ENCODE peak calls at places on chromosomes 3 and 15, in ten cellular contexts. One of them, this sample, is unnamed.

GRCh38 chr3:29649815-29650547 is 369.1 kb downstream of the RBMS3 start:
- DNase-seq in upper lobe of right lung: no peak
- DNase-seq in brain microvascular endothelial cell: peak; percentile 75
- DNase-seq in NCI-H1092 treated with DMSO at 0.1 percent for 48 hours: no peak
- DNase-seq in KBM-7: no peak
- DNase-seq in activated CD8-positive, alpha-beta memory T cell treated with anti-CD3 and anti-CD28 coated beads for 48 hours: no peak
- DNase-seq in NCI-H774: no peak
- DNase-seq in left cardiac atrium: peak; percentile 45
- DNase-seq in fibroblast of villous mesenchyme: peak; percentile 55
- DNase-seq in nucleus accumbens: no peak
- DNase-seq in this sample: no peak

GRCh38 chr15:59300618-59301139 is 72.0 kb downstream of the MYO1E start:
- DNase-seq in activated CD8-positive, alpha-beta memory T cell treated with anti-CD3 and anti-CD28 coated beads for 48 hours: no peak
- DNase-seq in upper lobe of right lung: no peak
- DNase-seq in left cardiac atrium: peak; percentile 56
- DNase-seq in KBM-7: no peak
- DNase-seq in nucleus accumbens: no peak
- DNase-seq in NCI-H1092 treated with DMSO at 0.1 percent for 48 hours: no peak
- DNase-seq in fibroblast of villous mesenchyme: no peak
- DNase-seq in NCI-H774: no peak
- DNase-seq in brain microvascular endothelial cell: no peak
- DNase-seq in this sample: peak; percentile 48

GRCh38 chr15:86139828-86140227 is 60.2 kb downstream of the AGBL1 start:
- DNase-seq in fibroblast of villous mesenchyme: no peak
- DNase-seq in KBM-7: peak; percentile 25
- DNase-seq in nucleus accumbens: no peak
- DNase-seq in left cardiac atrium: no peak
- DNase-seq in NCI-H1092 treated with DMSO at 0.1 percent for 48 hours: no peak
- DNase-seq in upper lobe of right lung: no peak
- DNase-seq in brain microvascular endothelial cell: no peak
- DNase-seq in NCI-H774: no peak
- DNase-seq in activated CD8-positive, alpha-beta memory T cell treated with anti-CD3 and anti-CD28 coated beads for 48 hours: peak; percentile 2
- DNase-seq in this sample: no peak

GRCh38 chr3:134231131-134231530 is 19.5 kb downstream of the RYK start:
- DNase-seq in brain microvascular endothelial cell: no peak
- DNase-seq in nucleus accumbens: no peak
- DNase-seq in KBM-7: no peak
- DNase-seq in activated CD8-positive, alpha-beta memory T cell treated with anti-CD3 and anti-CD28 coated beads for 48 hours: no peak
- DNase-seq in NCI-H774: no peak
- DNase-seq in upper lobe of right lung: no peak
- DNase-seq in NCI-H1092 treated with DMSO at 0.1 percent for 48 hours: no peak
- DNase-seq in fibroblast of villous mesenchyme: peak; percentile 78
- DNase-seq in left cardiac atrium: no peak
- DNase-seq in this sample: no peak

GRCh38 chr3:123809597-123809996 is 74.5 kb downstream of the MYLK start:
- DNase-seq in KBM-7: no peak
- DNase-seq in nucleus accumbens: no peak
- DNase-seq in NCI-H1092 treated with DMSO at 0.1 percent for 48 hours: no peak
- DNase-seq in left cardiac atrium: no peak
- DNase-seq in activated CD8-positive, alpha-beta memory T cell treated with anti-CD3 and anti-CD28 coated beads for 48 hours: no peak
- DNase-seq in fibroblast of villous mesenchyme: no peak
- DNase-seq in NCI-H774: no peak
- DNase-seq in brain microvascular endothelial cell: peak; percentile 69
- DNase-seq in upper lobe of right lung: no peak
- DNase-seq in this sample: no peak

GRCh38 chr3:43503067-43503728 is 118.6 kb downstream of the ANO10 start:
- DNase-seq in left cardiac atrium: no peak
- DNase-seq in NCI-H1092 treated with DMSO at 0.1 percent for 48 hours: peak; percentile 19
- DNase-seq in KBM-7: peak; percentile 44
- DNase-seq in fibroblast of villous mesenchyme: peak; percentile 54
- DNase-seq in nucleus accumbens: no peak
- DNase-seq in NCI-H774: no peak
- DNase-seq in brain microvascular endothelial cell: no peak
- DNase-seq in upper lobe of right lung: no peak
- DNase-seq in activated CD8-positive, alpha-beta memory T cell treated with anti-CD3 and anti-CD28 coated beads for 48 hours: no peak
- DNase-seq in this sample: no peak

GRCh38 chr15:84981711-84982300 is at the start of gene PDE8A:
- DNase-seq in left cardiac atrium: peak; percentile 76
- DNase-seq in nucleus accumbens: peak; percentile 55
- DNase-seq in fibroblast of villous mesenchyme: peak; percentile 57
- DNase-seq in KBM-7: no peak
- DNase-seq in activated CD8-positive, alpha-beta memory T cell treated with anti-CD3 and anti-CD28 coated beads for 48 hours: peak; percentile 23
- DNase-seq in upper lobe of right lung: no peak
- DNase-seq in brain microvascular endothelial cell: no peak
- DNase-seq in NCI-H1092 treated with DMSO at 0.1 percent for 48 hours: peak; percentile 11
- DNase-seq in NCI-H774: peak; percentile 41
- DNase-seq in this sample: peak; percentile 60

GRCh38 chr15:85443593-85444328 is 63.4 kb downstream of the AKAP13 start:
- DNase-seq in NCI-H1092 treated with DMSO at 0.1 percent for 48 hours: no peak
- DNase-seq in brain microvascular endothelial cell: peak; percentile 27
- DNase-seq in upper lobe of right lung: no peak
- DNase-seq in NCI-H774: peak; percentile 82
- DNase-seq in activated CD8-positive, alpha-beta memory T cell treated with anti-CD3 and anti-CD28 coated beads for 48 hours: no peak
- DNase-seq in fibroblast of villous mesenchyme: peak; percentile 39
- DNase-seq in left cardiac atrium: no peak
- DNase-seq in KBM-7: peak; percentile 19
- DNase-seq in nucleus accumbens: no peak
- DNase-seq in this sample: no peak

GRCh38 chr3:62375655-62376054 is 2.3 kb upstream of the FEZF2 start:
- DNase-seq in nucleus accumbens: no peak
- DNase-seq in NCI-H774: no peak
- DNase-seq in NCI-H1092 treated with DMSO at 0.1 percent for 48 hours: no peak
- DNase-seq in left cardiac atrium: no peak
- DNase-seq in fibroblast of villous mesenchyme: no peak
- DNase-seq in activated CD8-positive, alpha-beta memory T cell treated with anti-CD3 and anti-CD28 coated beads for 48 hours: no peak
- DNase-seq in brain microvascular endothelial cell: no peak
- DNase-seq in KBM-7: no peak
- DNase-seq in upper lobe of right lung: no peak
- DNase-seq in this sample: no peak

GRCh38 chr3:46624533-46624932 is 12.2 kb downstream of the FAM240A start:
- DNase-seq in KBM-7: no peak
- DNase-seq in fibroblast of villous mesenchyme: no peak
- DNase-seq in activated CD8-positive, alpha-beta memory T cell treated with anti-CD3 and anti-CD28 coated beads for 48 hours: no peak
- DNase-seq in NCI-H774: no peak
- DNase-seq in left cardiac atrium: no peak
- DNase-seq in upper lobe of right lung: no peak
- DNase-seq in brain microvascular endothelial cell: no peak
- DNase-seq in nucleus accumbens: no peak
- DNase-seq in NCI-H1092 treated with DMSO at 0.1 percent for 48 hours: no peak
- DNase-seq in this sample: no peak

GRCh38 chr3:2861120-2861519 is 249.1 kb downstream of the IL5RA start:
- DNase-seq in fibroblast of villous mesenchyme: no peak
- DNase-seq in KBM-7: no peak
- DNase-seq in activated CD8-positive, alpha-beta memory T cell treated with anti-CD3 and anti-CD28 coated beads for 48 hours: no peak
- DNase-seq in left cardiac atrium: no peak
- DNase-seq in NCI-H774: peak; percentile 22
- DNase-seq in upper lobe of right lung: no peak
- DNase-seq in nucleus accumbens: no peak
- DNase-seq in brain microvascular endothelial cell: no peak
- DNase-seq in NCI-H1092 treated with DMSO at 0.1 percent for 48 hours: peak; percentile 5
- DNase-seq in this sample: no peak

GRCh38 chr15:75058127-75058905 is 34.9 kb downstream of the PPCDC start:
- DNase-seq in brain microvascular endothelial cell: no peak
- DNase-seq in nucleus accumbens: no peak
- DNase-seq in NCI-H1092 treated with DMSO at 0.1 percent for 48 hours: no peak
- DNase-seq in activated CD8-positive, alpha-beta memory T cell treated with anti-CD3 and anti-CD28 coated beads for 48 hours: no peak
- DNase-seq in NCI-H774: no peak
- DNase-seq in KBM-7: peak; percentile 54
- DNase-seq in left cardiac atrium: no peak
- DNase-seq in fibroblast of villous mesenchyme: peak; percentile 57
- DNase-seq in upper lobe of right lung: no peak
- DNase-seq in this sample: no peak

GRCh38 chr15:55334997-55335396 is 16.0 kb downstream of the PIGB start:
- DNase-seq in left cardiac atrium: no peak
- DNase-seq in upper lobe of right lung: no peak
- DNase-seq in KBM-7: no peak
- DNase-seq in activated CD8-positive, alpha-beta memory T cell treated with anti-CD3 and anti-CD28 coated beads for 48 hours: no peak
- DNase-seq in brain microvascular endothelial cell: no peak
- DNase-seq in fibroblast of villous mesenchyme: no peak
- DNase-seq in nucleus accumbens: no peak
- DNase-seq in NCI-H774: no peak
- DNase-seq in NCI-H1092 treated with DMSO at 0.1 percent for 48 hours: no peak
- DNase-seq in this sample: no peak

GRCh38 chr15:47644713-47645112 is 72.6 kb upstream of the SEMA6D start:
- DNase-seq in fibroblast of villous mesenchyme: no peak
- DNase-seq in NCI-H1092 treated with DMSO at 0.1 percent for 48 hours: no peak
- DNase-seq in activated CD8-positive, alpha-beta memory T cell treated with anti-CD3 and anti-CD28 coated beads for 48 hours: no peak
- DNase-seq in brain microvascular endothelial cell: no peak
- DNase-seq in KBM-7: no peak
- DNase-seq in nucleus accumbens: no peak
- DNase-seq in left cardiac atrium: peak; percentile 26
- DNase-seq in NCI-H774: no peak
- DNase-seq in upper lobe of right lung: no peak
- DNase-seq in this sample: no peak

GRCh38 chr15:58981808-58982475 is 5.5 kb upstream of the RNF111 start:
- DNase-seq in left cardiac atrium: no peak
- DNase-seq in brain microvascular endothelial cell: no peak
- DNase-seq in fibroblast of villous mesenchyme: no peak
- DNase-seq in NCI-H1092 treated with DMSO at 0.1 percent for 48 hours: no peak
- DNase-seq in activated CD8-positive, alpha-beta memory T cell treated with anti-CD3 and anti-CD28 coated beads for 48 hours: no peak
- DNase-seq in KBM-7: no peak
- DNase-seq in NCI-H774: no peak
- DNase-seq in nucleus accumbens: no peak
- DNase-seq in upper lobe of right lung: no peak
- DNase-seq in this sample: no peak

GRCh38 chr15:49865925-49866757 is 245.3 kb downstream of the DTWD1 start:
- DNase-seq in brain microvascular endothelial cell: no peak
- DNase-seq in NCI-H774: no peak
- DNase-seq in upper lobe of right lung: no peak
- DNase-seq in nucleus accumbens: no peak
- DNase-seq in fibroblast of villous mesenchyme: peak; percentile 24
- DNase-seq in NCI-H1092 treated with DMSO at 0.1 percent for 48 hours: no peak
- DNase-seq in KBM-7: no peak
- DNase-seq in activated CD8-positive, alpha-beta memory T cell treated with anti-CD3 and anti-CD28 coated beads for 48 hours: no peak
- DNase-seq in left cardiac atrium: no peak
- DNase-seq in this sample: no peak

GRCh38 chr3:15527031-15527459 is 5.5 kb upstream of the COLQ start:
- DNase-seq in upper lobe of right lung: no peak
- DNase-seq in activated CD8-positive, alpha-beta memory T cell treated with anti-CD3 and anti-CD28 coated beads for 48 hours: no peak
- DNase-seq in nucleus accumbens: no peak
- DNase-seq in NCI-H1092 treated with DMSO at 0.1 percent for 48 hours: no peak
- DNase-seq in KBM-7: no peak
- DNase-seq in left cardiac atrium: no peak
- DNase-seq in brain microvascular endothelial cell: no peak
- DNase-seq in NCI-H774: no peak
- DNase-seq in fibroblast of villous mesenchyme: peak; percentile 29
- DNase-seq in this sample: no peak

This sample was measured in stomach.